ENCODE peak calls at places on chromosomes 11 and 22, in eight cellular contexts. One of them, this sample, is unnamed.

GRCh38 chr11:34855754-34856095 is 60.5 kb downstream of the APIP start:
- DNase-seq in A172: no peak
- DNase-seq in sigmoid colon: no peak
- DNase-seq in CD4-positive, alpha-beta T cell: no peak
- DNase-seq in GM13977: no peak
- DNase-seq in RCC 7860: no peak
- DNase-seq in naive B cell: no peak
- DNase-seq in iris pigment epithelial cell: no peak
- DNase-seq in this sample: no peak

GRCh38 chr22:47042861-47043496 is 280.5 kb downstream of the TBC1D22A start:
- DNase-seq in A172: no peak
- DNase-seq in sigmoid colon: no peak
- DNase-seq in CD4-positive, alpha-beta T cell: no peak
- DNase-seq in GM13977: no peak
- DNase-seq in RCC 7860: no peak
- DNase-seq in naive B cell: no peak
- DNase-seq in iris pigment epithelial cell: no peak
- DNase-seq in this sample: no peak

GRCh38 chr22:17588606-17589005 is 25.3 kb downstream of the SLC25A18 start:
- DNase-seq in A172: no peak
- DNase-seq in sigmoid colon: no peak
- DNase-seq in CD4-positive, alpha-beta T cell: no peak
- DNase-seq in GM13977: no peak
- DNase-seq in RCC 7860: no peak
- DNase-seq in naive B cell: no peak
- DNase-seq in iris pigment epithelial cell: no peak
- DNase-seq in this sample: no peak

GRCh38 chr22:36740716-36741115 is 35.2 kb downstream of the IFT27 start:
- DNase-seq in A172: no peak
- DNase-seq in sigmoid colon: no peak
- DNase-seq in CD4-positive, alpha-beta T cell: no peak
- DNase-seq in GM13977: no peak
- DNase-seq in RCC 7860: no peak
- DNase-seq in naive B cell: no peak
- DNase-seq in iris pigment epithelial cell: no peak
- DNase-seq in this sample: no peak

GRCh38 chr11:103851166-103851651 is 185.2 kb upstream of the DDI1 start:
- DNase-seq in A172: no peak
- DNase-seq in sigmoid colon: no peak
- DNase-seq in CD4-positive, alpha-beta T cell: no peak
- DNase-seq in GM13977: no peak
- DNase-seq in RCC 7860: no peak
- DNase-seq in naive B cell: no peak
- DNase-seq in iris pigment epithelial cell: peak; percentile 90
- DNase-seq in this sample: no peak

GRCh38 chr11:4076774-4077173 is 17.8 kb upstream of the RRM1 start:
- DNase-seq in A172: no peak
- DNase-seq in sigmoid colon: no peak
- DNase-seq in CD4-positive, alpha-beta T cell: no peak
- DNase-seq in GM13977: no peak
- DNase-seq in RCC 7860: no peak
- DNase-seq in naive B cell: no peak
- DNase-seq in iris pigment epithelial cell: no peak
- DNase-seq in this sample: no peak

GRCh38 chr11:126115820-126116319 is 53.2 kb upstream of the CDON start:
- DNase-seq in A172: no peak
- DNase-seq in sigmoid colon: peak; percentile 92
- DNase-seq in CD4-positive, alpha-beta T cell: no peak
- DNase-seq in GM13977: no peak
- DNase-seq in RCC 7860: no peak
- DNase-seq in naive B cell: no peak
- DNase-seq in iris pigment epithelial cell: peak; percentile 87
- DNase-seq in this sample: no peak

GRCh38 chr11:117484159-117484558 is 156.5 kb downstream of the CEP164 start:
- DNase-seq in A172: no peak
- DNase-seq in sigmoid colon: no peak
- DNase-seq in CD4-positive, alpha-beta T cell: no peak
- DNase-seq in GM13977: no peak
- DNase-seq in RCC 7860: no peak
- DNase-seq in naive B cell: no peak
- DNase-seq in iris pigment epithelial cell: no peak
- DNase-seq in this sample: no peak

GRCh38 chr11:89922195-89922660 is at the start of gene TRIM49D1:
- DNase-seq in A172: no peak
- DNase-seq in sigmoid colon: no peak
- DNase-seq in CD4-positive, alpha-beta T cell: no peak
- DNase-seq in GM13977: no peak
- DNase-seq in RCC 7860: no peak
- DNase-seq in naive B cell: no peak
- DNase-seq in iris pigment epithelial cell: no peak
- DNase-seq in this sample: no peak

GRCh38 chr11:69130586-69131566 is 24.9 kb upstream of the SMIM38 start:
- DNase-seq in A172: no peak
- DNase-seq in sigmoid colon: no peak
- DNase-seq in CD4-positive, alpha-beta T cell: no peak
- DNase-seq in GM13977: no peak
- DNase-seq in RCC 7860: no peak
- DNase-seq in naive B cell: no peak
- DNase-seq in iris pigment epithelial cell: no peak
- DNase-seq in this sample: no peak

GRCh38 chr11:33700425-33701271 is at the start of gene C11orf91:
- DNase-seq in A172: peak; percentile 93
- DNase-seq in sigmoid colon: peak; percentile 97
- DNase-seq in CD4-positive, alpha-beta T cell: peak; percentile 94
- DNase-seq in GM13977: peak; percentile 97
- DNase-seq in RCC 7860: peak; percentile 78
- DNase-seq in naive B cell: peak; percentile 96
- DNase-seq in iris pigment epithelial cell: peak; percentile 96
- DNase-seq in this sample: peak; percentile 93

GRCh38 chr11:32436751-32437405 is 1.5 kb upstream of the WT1 start:
- DNase-seq in A172: no peak
- DNase-seq in sigmoid colon: no peak
- DNase-seq in CD4-positive, alpha-beta T cell: no peak
- DNase-seq in GM13977: no peak
- DNase-seq in RCC 7860: no peak
- DNase-seq in naive B cell: no peak
- DNase-seq in iris pigment epithelial cell: no peak
- DNase-seq in this sample: no peak

GRCh38 chr11:94597896-94598295 is 30.7 kb downstream of the PIWIL4 start:
- DNase-seq in A172: no peak
- DNase-seq in sigmoid colon: no peak
- DNase-seq in CD4-positive, alpha-beta T cell: no peak
- DNase-seq in GM13977: no peak
- DNase-seq in RCC 7860: no peak
- DNase-seq in naive B cell: no peak
- DNase-seq in iris pigment epithelial cell: peak; percentile 30
- DNase-seq in this sample: no peak

GRCh38 chr11:119650251-119650650 is 78.7 kb downstream of the NECTIN1 start:
- DNase-seq in A172: no peak
- DNase-seq in sigmoid colon: no peak
- DNase-seq in CD4-positive, alpha-beta T cell: no peak
- DNase-seq in GM13977: no peak
- DNase-seq in RCC 7860: no peak
- DNase-seq in naive B cell: no peak
- DNase-seq in iris pigment epithelial cell: no peak
- DNase-seq in this sample: no peak

GRCh38 chr22:22380098-22381030 is 128.2 kb downstream of the ZNF280B start:
- DNase-seq in A172: no peak
- DNase-seq in sigmoid colon: no peak
- DNase-seq in CD4-positive, alpha-beta T cell: no peak
- DNase-seq in GM13977: peak; percentile 32
- DNase-seq in RCC 7860: no peak
- DNase-seq in naive B cell: peak; percentile 74
- DNase-seq in iris pigment epithelial cell: no peak
- DNase-seq in this sample: peak; percentile 81

GRCh38 chr22:44096736-44097135 is 72.6 kb downstream of the PARVB start:
- DNase-seq in A172: no peak
- DNase-seq in sigmoid colon: peak; percentile 50
- DNase-seq in CD4-positive, alpha-beta T cell: no peak
- DNase-seq in GM13977: no peak
- DNase-seq in RCC 7860: no peak
- DNase-seq in naive B cell: no peak
- DNase-seq in iris pigment epithelial cell: no peak
- DNase-seq in this sample: no peak

GRCh38 chr11:110433393-110434333 is 3.9 kb downstream of the FDX1 start:
- DNase-seq in A172: peak; percentile 1
- DNase-seq in sigmoid colon: no peak
- DNase-seq in CD4-positive, alpha-beta T cell: no peak
- DNase-seq in GM13977: peak; percentile 46
- DNase-seq in RCC 7860: no peak
- DNase-seq in naive B cell: peak; percentile 32
- DNase-seq in iris pigment epithelial cell: peak; percentile 44
- DNase-seq in this sample: peak; percentile 62

GRCh38 chr22:39090426-39091064 is 6.5 kb upstream of the APOBEC3H start:
- DNase-seq in A172: peak; percentile 62
- DNase-seq in sigmoid colon: no peak
- DNase-seq in CD4-positive, alpha-beta T cell: peak; percentile 83
- DNase-seq in GM13977: no peak
- DNase-seq in RCC 7860: peak; percentile 33
- DNase-seq in naive B cell: no peak
- DNase-seq in iris pigment epithelial cell: no peak
- DNase-seq in this sample: no peak

GRCh38 chr11:13983081-13983751 is 20.7 kb downstream of the SPON1 start:
- DNase-seq in A172: no peak
- DNase-seq in sigmoid colon: peak; percentile 94
- DNase-seq in CD4-positive, alpha-beta T cell: no peak
- DNase-seq in GM13977: no peak
- DNase-seq in RCC 7860: no peak
- DNase-seq in naive B cell: no peak
- DNase-seq in iris pigment epithelial cell: no peak
- DNase-seq in this sample: no peak

GRCh38 chr11:129453293-129453721 is 77.7 kb downstream of the BARX2 start:
- DNase-seq in A172: no peak
- DNase-seq in sigmoid colon: no peak
- DNase-seq in CD4-positive, alpha-beta T cell: no peak
- DNase-seq in GM13977: no peak
- DNase-seq in RCC 7860: no peak
- DNase-seq in naive B cell: no peak
- DNase-seq in iris pigment epithelial cell: no peak
- DNase-seq in this sample: no peak

GRCh38 chr22:27628891-27629631 is 172.5 kb downstream of the MN1 start:
- DNase-seq in A172: no peak
- DNase-seq in sigmoid colon: no peak
- DNase-seq in CD4-positive, alpha-beta T cell: no peak
- DNase-seq in GM13977: no peak
- DNase-seq in RCC 7860: no peak
- DNase-seq in naive B cell: no peak
- DNase-seq in iris pigment epithelial cell: no peak
- DNase-seq in this sample: no peak

GRCh38 chr11:111291764-111292163 is 6.6 kb upstream of the POU2AF3 start:
- DNase-seq in A172: no peak
- DNase-seq in sigmoid colon: no peak
- DNase-seq in CD4-positive, alpha-beta T cell: no peak
- DNase-seq in GM13977: no peak
- DNase-seq in RCC 7860: no peak
- DNase-seq in naive B cell: no peak
- DNase-seq in iris pigment epithelial cell: no peak
- DNase-seq in this sample: no peak

GRCh38 chr11:130634981-130635473 is 186.6 kb downstream of the ADAMTS15 start:
- DNase-seq in A172: peak; percentile 35
- DNase-seq in sigmoid colon: no peak
- DNase-seq in CD4-positive, alpha-beta T cell: no peak
- DNase-seq in GM13977: no peak
- DNase-seq in RCC 7860: peak; percentile 46
- DNase-seq in naive B cell: no peak
- DNase-seq in iris pigment epithelial cell: peak; percentile 41
- DNase-seq in this sample: no peak

GRCh38 chr11:7538466-7539454 is 25.0 kb downstream of the PPFIBP2 start:
- DNase-seq in A172: no peak
- DNase-seq in sigmoid colon: no peak
- DNase-seq in CD4-positive, alpha-beta T cell: no peak
- DNase-seq in GM13977: no peak
- DNase-seq in RCC 7860: no peak
- DNase-seq in naive B cell: no peak
- DNase-seq in iris pigment epithelial cell: no peak
- DNase-seq in this sample: no peak

GRCh38 chr11:134510641-134511040 is 98.6 kb upstream of the B3GAT1 start:
- DNase-seq in A172: no peak
- DNase-seq in sigmoid colon: peak; percentile 55
- DNase-seq in CD4-positive, alpha-beta T cell: no peak
- DNase-seq in GM13977: no peak
- DNase-seq in RCC 7860: no peak
- DNase-seq in naive B cell: no peak
- DNase-seq in iris pigment epithelial cell: no peak
- DNase-seq in this sample: no peak

GRCh38 chr11:6943131-6943530 is 16.9 kb downstream of the ZNF215 start:
- DNase-seq in A172: no peak
- DNase-seq in sigmoid colon: no peak
- DNase-seq in CD4-positive, alpha-beta T cell: no peak
- DNase-seq in GM13977: no peak
- DNase-seq in RCC 7860: no peak
- DNase-seq in naive B cell: no peak
- DNase-seq in iris pigment epithelial cell: peak; percentile 49
- DNase-seq in this sample: no peak

GRCh38 chr11:34570584-34570983 is 50.3 kb upstream of the EHF start:
- DNase-seq in A172: peak; percentile 75
- DNase-seq in sigmoid colon: no peak
- DNase-seq in CD4-positive, alpha-beta T cell: no peak
- DNase-seq in GM13977: no peak
- DNase-seq in RCC 7860: peak; percentile 46
- DNase-seq in naive B cell: no peak
- DNase-seq in iris pigment epithelial cell: peak; percentile 16
- DNase-seq in this sample: no peak

GRCh38 chr22:22460635-22461034 is 47.9 kb downstream of the ZNF280B start:
- DNase-seq in A172: no peak
- DNase-seq in sigmoid colon: no peak
- DNase-seq in CD4-positive, alpha-beta T cell: no peak
- DNase-seq in GM13977: no peak
- DNase-seq in RCC 7860: peak; percentile 10
- DNase-seq in naive B cell: no peak
- DNase-seq in iris pigment epithelial cell: peak; percentile 22
- DNase-seq in this sample: peak; percentile 45

GRCh38 chr11:3169235-3169951 is 4.3 kb upstream of the OSBPL5 start:
- DNase-seq in A172: peak; percentile 81
- DNase-seq in sigmoid colon: peak; percentile 79
- DNase-seq in CD4-positive, alpha-beta T cell: no peak
- DNase-seq in GM13977: no peak
- DNase-seq in RCC 7860: peak; percentile 33
- DNase-seq in naive B cell: no peak
- DNase-seq in iris pigment epithelial cell: peak; percentile 66
- DNase-seq in this sample: no peak

GRCh38 chr22:50192825-50193204 is 7.1 kb downstream of the TRABD start:
- DNase-seq in A172: no peak
- DNase-seq in sigmoid colon: no peak
- DNase-seq in CD4-positive, alpha-beta T cell: peak; percentile 76
- DNase-seq in GM13977: no peak
- DNase-seq in RCC 7860: no peak
- DNase-seq in naive B cell: peak; percentile 75
- DNase-seq in iris pigment epithelial cell: no peak
- DNase-seq in this sample: peak; percentile 67

GRCh38 chr11:105229257-105229656 is 89.7 kb upstream of the CARD18 start:
- DNase-seq in A172: no peak
- DNase-seq in sigmoid colon: no peak
- DNase-seq in CD4-positive, alpha-beta T cell: no peak
- DNase-seq in GM13977: no peak
- DNase-seq in RCC 7860: no peak
- DNase-seq in naive B cell: no peak
- DNase-seq in iris pigment epithelial cell: peak; percentile 71
- DNase-seq in this sample: no peak

GRCh38 chr11:61617515-61617914 is 36.6 kb upstream of the SYT7 start:
- DNase-seq in A172: no peak
- DNase-seq in sigmoid colon: no peak
- DNase-seq in CD4-positive, alpha-beta T cell: no peak
- DNase-seq in GM13977: no peak
- DNase-seq in RCC 7860: no peak
- DNase-seq in naive B cell: no peak
- DNase-seq in iris pigment epithelial cell: no peak
- DNase-seq in this sample: peak; percentile 21